ENCODE peak calls at places on chromosomes 12 and 14, in six cellular contexts. B is GM13977, A is SK-N-DZ, M is fibroblast of mammary gland, W is NCI-H748 treated with DMSO at 0.1 percent for 48 hours, N is stomach. E is an unnamed sample.

GRCh38 chr14:105092912-105093425 is 27.7 kb upstream of the GPR132 start:
- DNase-seq in N (peak; percentile 70), A (no peak), B (peak; percentile 87), M (no peak), W (no peak), E (peak; percentile 51)

GRCh38 chr14:92441751-92442477 is 71.7 kb upstream of the RIN3 start:
- DNase-seq in W (no peak), N (no peak), M (no peak), B (no peak), A (no peak), E (no peak)

GRCh38 chr12:32091696-32092095 is 15.0 kb upstream of the BICD1 start:
- DNase-seq in W (no peak), B (no peak), N (no peak), A (no peak), M (no peak), E (no peak)

GRCh38 chr12:106901276-106901675 is 54.4 kb upstream of the TMEM263 start:
- DNase-seq in B (no peak), A (no peak), N (no peak), W (no peak), M (peak; percentile 48), E (no peak)

GRCh38 chr12:14390449-14390848 is 25.0 kb downstream of the ATF7IP start:
- DNase-seq in B (no peak), N (no peak), A (no peak), M (no peak), W (no peak), E (no peak)

GRCh38 chr12:632102-632696 is 31.0 kb downstream of the NINJ2 start:
- DNase-seq in A (no peak), B (no peak), W (no peak), M (peak; percentile 76), N (peak; percentile 42), E (peak; percentile 54)

GRCh38 chr12:95303476-95303875 is 85.9 kb downstream of the VEZT start:
- DNase-seq in W (no peak), A (no peak), M (peak; percentile 14), N (no peak), B (no peak), E (no peak)

GRCh38 chr12:126926023-126926600 is 1340.9 kb upstream of the TMEM132C start:
- DNase-seq in N (no peak), A (no peak), B (no peak), M (no peak), W (no peak), E (no peak)

GRCh38 chr14:95513261-95513660 is 3.2 kb downstream of the SYNE3 start:
- DNase-seq in W (no peak), A (no peak), N (no peak), M (no peak), B (no peak), E (no peak)

GRCh38 chr12:9864913-9865675 is 4.1 kb downstream of the CLEC2B start:
- DNase-seq in A (no peak), B (no peak), M (no peak), W (no peak), N (no peak), E (no peak)

GRCh38 chr12:3364661-3365264 is 126.2 kb upstream of the PRMT8 start:
- DNase-seq in B (no peak), A (no peak), N (no peak), M (no peak), W (no peak), E (peak; percentile 27)

GRCh38 chr12:94670885-94671284 is 20.5 kb upstream of the TMCC3 start:
- DNase-seq in W (no peak), N (no peak), B (no peak), M (no peak), A (no peak), E (no peak)

GRCh38 chr14:100706200-100706599 is 20.5 kb upstream of the DLK1 start:
- DNase-seq in M (no peak), B (no peak), N (no peak), A (peak; percentile 40), W (no peak), E (no peak)

GRCh38 chr12:122992386-122992785 is 11.9 kb downstream of the ARL6IP4 start:
- DNase-seq in W (no peak), B (no peak), A (no peak), M (no peak), N (no peak), E (no peak)

GRCh38 chr12:75889214-75889613 is 142.4 kb downstream of the PHLDA1 start:
- DNase-seq in B (no peak), N (no peak), W (no peak), A (no peak), M (no peak), E (peak; percentile 52)

GRCh38 chr14:32417956-32418552 is 89.0 kb downstream of the AKAP6 start:
- DNase-seq in W (no peak), N (peak; percentile 26), A (no peak), B (no peak), M (peak; percentile 59), E (no peak)

GRCh38 chr12:104742551-104742961 is 215.5 kb downstream of the SLC41A2 start:
- DNase-seq in A (no peak), N (peak; percentile 44), W (no peak), B (no peak), M (no peak), E (no peak)

GRCh38 chr14:97692084-97692483 is 894.9 kb downstream of the VRK1 start:
- DNase-seq in A (no peak), N (no peak), W (peak; percentile 83), B (no peak), M (no peak), E (no peak)

GRCh38 chr14:38958589-38958988 is 144.4 kb downstream of the SEC23A start:
- DNase-seq in B (no peak), A (no peak), W (no peak), N (no peak), M (peak; percentile 24), E (no peak)

GRCh38 chr14:56874375-56874774 is 64.1 kb upstream of the OTX2 start:
- DNase-seq in B (peak; percentile 31), A (no peak), M (peak; percentile 0), N (peak; percentile 66), W (peak; percentile 76), E (peak; percentile 68)

GRCh38 chr12:54125950-54126695 is 62.7 kb downstream of the SMUG1 start:
- DNase-seq in B (no peak), N (peak; percentile 75), M (peak; percentile 50), W (peak; percentile 26), A (no peak), E (no peak)

E was measured in H9.